ENCODE peak calls at places on chromosomes 5 and 9, in five cellular contexts. One of them, this sample, is unnamed.

GRCh38 chr9:134054891-134055811 is 12.7 kb downstream of the BRD3 start:
- DNase-seq in fibroblast of lung: no peak
- DNase-seq in astrocyte: no peak
- DNase-seq in adipocyte: no peak
- DNase-seq in HCT116: no peak
- DNase-seq in this sample: no peak

GRCh38 chr5:23466401-23466886 is 41.0 kb upstream of the PRDM9 start:
- DNase-seq in fibroblast of lung: peak; percentile 40
- DNase-seq in adipocyte: no peak
- DNase-seq in astrocyte: peak; percentile 16
- DNase-seq in HCT116: no peak
- DNase-seq in this sample: no peak

GRCh38 chr9:18421391-18421790 is 52.6 kb upstream of the ADAMTSL1 start:
- DNase-seq in astrocyte: no peak
- DNase-seq in fibroblast of lung: no peak
- DNase-seq in HCT116: no peak
- DNase-seq in adipocyte: no peak
- DNase-seq in this sample: no peak

GRCh38 chr5:157744055-157745011 is 821 bp downstream of the LSM11 start:
- DNase-seq in astrocyte: no peak
- DNase-seq in fibroblast of lung: peak; percentile 13
- DNase-seq in adipocyte: peak; percentile 55
- DNase-seq in HCT116: no peak
- DNase-seq in this sample: no peak

GRCh38 chr5:123785160-123786001 is 273.4 kb downstream of the CSNK1G3 start:
- DNase-seq in astrocyte: peak; percentile 87
- DNase-seq in fibroblast of lung: peak; percentile 86
- DNase-seq in HCT116: no peak
- DNase-seq in adipocyte: peak; percentile 83
- DNase-seq in this sample: no peak

GRCh38 chr5:86463339-86463738 is 154.4 kb upstream of the COX7C start:
- DNase-seq in HCT116: no peak
- DNase-seq in fibroblast of lung: no peak
- DNase-seq in adipocyte: no peak
- DNase-seq in astrocyte: no peak
- DNase-seq in this sample: no peak

GRCh38 chr5:123294544-123294943 is 128.7 kb downstream of the CEP120 start:
- DNase-seq in fibroblast of lung: no peak
- DNase-seq in adipocyte: no peak
- DNase-seq in HCT116: no peak
- DNase-seq in astrocyte: no peak
- DNase-seq in this sample: no peak

GRCh38 chr5:137190441-137190840 is 308.7 kb downstream of the SPOCK1 start:
- DNase-seq in astrocyte: peak; percentile 76
- DNase-seq in fibroblast of lung: peak; percentile 83
- DNase-seq in HCT116: no peak
- DNase-seq in adipocyte: peak; percentile 52
- DNase-seq in this sample: no peak

DNA sequence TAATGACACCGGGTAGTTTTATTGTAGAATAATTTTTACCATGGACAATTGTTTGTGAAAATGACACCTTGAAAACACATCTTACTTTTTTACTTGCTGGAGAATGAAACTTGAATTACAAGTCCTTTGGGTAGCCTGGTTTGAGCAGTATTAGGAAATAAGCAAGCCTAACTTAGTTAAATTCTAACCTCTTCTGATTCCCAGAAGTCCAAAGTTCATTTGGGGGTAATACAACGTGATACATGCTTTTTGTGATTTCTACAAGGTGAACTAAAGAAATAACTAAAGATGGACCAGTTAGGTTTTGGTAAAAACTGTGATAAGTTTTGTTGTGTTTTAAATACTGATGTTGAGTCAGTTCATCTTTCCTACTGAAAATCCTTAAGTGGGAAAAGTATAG is 135.4 kb upstream of the DMRT1 start:
- DNase-seq in adipocyte: no peak
- DNase-seq in HCT116: no peak
- DNase-seq in astrocyte: no peak
- DNase-seq in fibroblast of lung: no peak
- DNase-seq in this sample: no peak
- H3K9ac ChIP-seq in adipocyte: peak overlapping the region; percentile 89
- H3K9ac ChIP-seq in HCT116: no peak overlapping the region
- H3K9ac ChIP-seq in astrocyte: peak overlapping the region; percentile 86
- H3K9ac ChIP-seq in fibroblast of lung: no peak overlapping the region
- H3K9ac ChIP-seq in this sample: peak overlapping the region; percentile 61

GRCh38 chr9:37025381-37026084 is 8.5 kb downstream of the PAX5 start:
- DNase-seq in adipocyte: no peak
- DNase-seq in astrocyte: no peak
- DNase-seq in HCT116: no peak
- DNase-seq in fibroblast of lung: no peak
- DNase-seq in this sample: no peak
- H3K9ac ChIP-seq in adipocyte: no peak overlapping the region
- H3K9ac ChIP-seq in astrocyte: no peak overlapping the region
- H3K9ac ChIP-seq in HCT116: no peak overlapping the region
- H3K9ac ChIP-seq in fibroblast of lung: no peak overlapping the region
- H3K9ac ChIP-seq in this sample: no peak overlapping the region

DNA sequence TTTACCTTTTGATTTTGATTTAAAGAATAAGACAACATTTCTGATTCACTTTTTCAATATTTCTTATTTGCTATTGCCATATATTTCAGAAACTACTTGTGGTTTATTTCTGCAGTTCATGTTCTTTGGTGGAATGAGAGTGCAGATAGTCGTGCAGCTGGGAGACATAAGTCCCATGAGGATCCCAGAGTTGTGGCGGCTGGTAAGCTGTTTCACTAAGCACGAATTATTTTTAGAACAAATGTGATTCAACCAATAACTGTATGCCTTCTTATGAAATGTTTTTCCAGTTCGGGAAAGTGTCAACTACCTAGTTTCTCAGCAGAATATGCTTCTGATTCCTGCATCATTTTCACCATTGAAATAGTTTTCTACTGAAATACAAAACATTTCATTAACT is 8.8 kb downstream of the NIPSNAP3B start:
- DNase-seq in HCT116: no peak
- DNase-seq in astrocyte: no peak
- DNase-seq in adipocyte: peak; percentile 27
- DNase-seq in fibroblast of lung: no peak
- DNase-seq in this sample: no peak
- H3K9ac ChIP-seq in HCT116: no peak overlapping the region
- H3K9ac ChIP-seq in astrocyte: no peak overlapping the region
- H3K9ac ChIP-seq in adipocyte: peak overlapping the region; percentile 68
- H3K9ac ChIP-seq in fibroblast of lung: no peak overlapping the region
- H3K9ac ChIP-seq in this sample: no peak overlapping the region

DNA sequence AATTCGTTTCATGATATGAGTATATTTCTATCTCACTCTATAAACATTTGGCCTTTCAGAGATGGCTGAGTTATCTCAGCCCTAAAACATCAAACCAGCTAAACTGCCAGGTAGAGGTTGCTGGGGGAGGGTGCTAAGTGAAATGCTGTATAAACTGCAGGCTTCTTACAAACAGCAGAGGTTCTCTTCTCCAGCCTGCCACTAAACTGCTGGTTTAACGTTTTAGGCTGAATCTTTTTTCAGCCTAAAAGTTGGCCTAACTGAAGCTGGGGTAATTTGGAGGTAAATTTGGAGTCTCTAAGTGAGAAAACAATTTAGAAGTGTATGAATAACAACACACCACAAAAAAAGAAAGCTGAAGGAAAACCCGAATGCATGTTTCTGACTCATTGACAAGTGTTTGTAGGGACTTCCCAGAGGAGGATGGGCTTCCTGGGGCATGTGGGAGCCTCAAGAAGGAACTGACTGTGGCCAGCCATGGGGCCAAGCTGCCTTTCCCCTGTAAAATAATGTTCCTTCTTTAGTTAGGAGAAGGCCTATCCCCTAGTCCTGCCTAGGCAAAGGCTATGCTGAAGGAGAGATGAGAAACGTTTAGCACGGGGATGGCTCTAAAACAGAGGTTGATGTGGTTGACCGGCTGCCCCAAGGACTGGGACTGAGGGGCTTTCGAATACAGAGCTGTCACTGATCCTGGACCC is 44.3 kb downstream of the SLC28A3 start:
- DNase-seq in fibroblast of lung: peak; percentile 88
- DNase-seq in astrocyte: peak; percentile 82
- DNase-seq in adipocyte: peak; percentile 56
- DNase-seq in HCT116: no peak
- DNase-seq in this sample: no peak
- H3K9ac ChIP-seq in fibroblast of lung: no peak overlapping the region
- H3K9ac ChIP-seq in astrocyte: peak overlapping the region; percentile 56
- H3K9ac ChIP-seq in adipocyte: peak overlapping the region; percentile 38
- H3K9ac ChIP-seq in HCT116: no peak overlapping the region
- H3K9ac ChIP-seq in this sample: no peak overlapping the region

DNA sequence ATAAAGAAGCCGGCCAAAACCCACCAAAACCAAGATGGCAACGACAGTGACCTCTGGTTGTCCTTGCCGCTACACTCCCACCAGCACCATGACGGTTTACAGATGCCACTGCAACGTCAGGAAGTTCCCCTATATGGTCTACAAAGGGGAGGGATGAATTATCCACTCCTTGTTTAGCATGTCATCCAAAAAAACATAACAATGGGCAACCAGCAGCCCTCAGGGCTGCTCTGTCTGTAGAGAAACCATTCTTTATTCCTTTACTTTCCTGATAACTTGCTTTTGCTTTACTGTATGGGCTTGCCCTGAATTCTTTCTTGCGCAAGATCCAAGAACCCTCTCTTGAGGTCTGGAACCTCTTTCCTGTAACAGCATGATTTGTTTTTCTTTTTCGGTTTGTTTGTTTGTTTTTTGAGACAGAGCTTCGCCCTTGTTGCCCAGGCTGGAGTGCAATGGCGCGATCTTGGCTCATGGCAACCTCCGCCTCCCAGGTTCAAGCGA is 2.0 kb upstream of the UAP1L1 start:
- DNase-seq in HCT116: no peak
- DNase-seq in fibroblast of lung: no peak
- DNase-seq in astrocyte: no peak
- DNase-seq in adipocyte: no peak
- DNase-seq in this sample: no peak
- H3K9ac ChIP-seq in HCT116: no peak overlapping the region
- H3K9ac ChIP-seq in fibroblast of lung: no peak overlapping the region
- H3K9ac ChIP-seq in astrocyte: no peak overlapping the region
- H3K9ac ChIP-seq in adipocyte: no peak overlapping the region
- H3K9ac ChIP-seq in this sample: no peak overlapping the region

GRCh38 chr5:103505581-103506305 is 56.8 kb downstream of the NUDT12 start:
- DNase-seq in HCT116: no peak
- DNase-seq in astrocyte: peak; percentile 65
- DNase-seq in adipocyte: peak; percentile 95
- DNase-seq in fibroblast of lung: peak; percentile 74
- DNase-seq in this sample: no peak

GRCh38 chr5:103503065-103503464 is 59.5 kb downstream of the NUDT12 start:
- DNase-seq in fibroblast of lung: no peak
- DNase-seq in adipocyte: peak; percentile 22
- DNase-seq in HCT116: no peak
- DNase-seq in astrocyte: no peak
- DNase-seq in this sample: no peak

GRCh38 chr5:103499236-103499635 is 63.4 kb downstream of the NUDT12 start:
- DNase-seq in astrocyte: no peak
- DNase-seq in fibroblast of lung: no peak
- DNase-seq in HCT116: no peak
- DNase-seq in adipocyte: no peak
- DNase-seq in this sample: no peak

GRCh38 chr5:103498800-103499199 is 63.8 kb downstream of the NUDT12 start:
- DNase-seq in fibroblast of lung: no peak
- DNase-seq in adipocyte: no peak
- DNase-seq in astrocyte: no peak
- DNase-seq in HCT116: no peak
- DNase-seq in this sample: no peak

GRCh38 chr5:103502651-103503050 is 59.9 kb downstream of the NUDT12 start:
- DNase-seq in astrocyte: no peak
- DNase-seq in HCT116: no peak
- DNase-seq in adipocyte: peak; percentile 58
- DNase-seq in fibroblast of lung: no peak
- DNase-seq in this sample: no peak
- H3K9ac ChIP-seq in astrocyte: no peak overlapping the region
- H3K9ac ChIP-seq in HCT116: no peak overlapping the region
- H3K9ac ChIP-seq in adipocyte: no peak overlapping the region
- H3K9ac ChIP-seq in fibroblast of lung: no peak overlapping the region
- H3K9ac ChIP-seq in this sample: no peak overlapping the region